ENCODE peak calls at places on chromosome 17, in six cellular contexts. Z is GM23248, W is colonic mucosa, V is mammary epithelial cell, L is adipocyte, B is mesenchymal stem cell. K is an unnamed sample.

GRCh38 chr17:78378225-78379133 is at the start of gene PGS1:
- DNase-seq in Z (peak; percentile 89), W (peak; percentile 87), V (peak; percentile 72), L (peak; percentile 90), B (peak; percentile 81), K (peak; percentile 92)

GRCh38 chr17:82520041-82520910 is 744 bp downstream of the FOXK2 start:
- DNase-seq in Z (peak; percentile 71), W (peak; percentile 39), V (peak; percentile 40), L (peak; percentile 68), B (peak; percentile 67), K (peak; percentile 60)

GRCh38 chr17:29073520-29073919 is 30.6 kb downstream of the PIPOX start:
- DNase-seq in Z (no peak), W (no peak), V (no peak), L (no peak), B (no peak), K (no peak)

GRCh38 chr17:304461-304860 is 48.1 kb downstream of the RPH3AL start:
- DNase-seq in Z (peak; percentile 39), W (no peak), V (no peak), L (peak; percentile 6), B (peak; percentile 5), K (no peak)

GRCh38 chr17:57462007-57462579 is 205.8 kb downstream of the MSI2 start:
- DNase-seq in Z (no peak), W (no peak), V (no peak), L (no peak), B (no peak), K (no peak)

GRCh38 chr17:58308173-58308984 is 20.2 kb downstream of the TSPOAP1 start:
- DNase-seq in Z (no peak), W (no peak), V (no peak), L (no peak), B (no peak), K (no peak)

GRCh38 chr17:46889519-46889918 is 33.4 kb upstream of the GOSR2 start:
- DNase-seq in Z (no peak), W (no peak), V (no peak), L (no peak), B (no peak), K (no peak)

GRCh38 chr17:10745231-10745630 is 15.4 kb upstream of the TMEM220 start:
- DNase-seq in Z (peak; percentile 85), W (no peak), V (no peak), L (no peak), B (peak; percentile 24), K (peak; percentile 21)

GRCh38 chr17:48241131-48241591 is 133.6 kb downstream of the SNX11 start:
- DNase-seq in Z (peak; percentile 82), W (no peak), V (peak; percentile 56), L (peak; percentile 8), B (peak; percentile 77), K (no peak)

GRCh38 chr17:56324676-56325075 is 171.4 kb downstream of the ANKFN1 start:
- DNase-seq in Z (no peak), W (no peak), V (no peak), L (no peak), B (no peak), K (no peak)

GRCh38 chr17:55458977-55459376 is 37.3 kb upstream of the MMD start:
- DNase-seq in Z (peak; percentile 87), W (no peak), V (peak; percentile 87), L (no peak), B (peak; percentile 82), K (no peak)

GRCh38 chr17:13302983-13303382 is 285.2 kb upstream of the ELAC2 start:
- DNase-seq in Z (no peak), W (no peak), V (no peak), L (no peak), B (no peak), K (no peak)

GRCh38 chr17:68033636-68034451 is 1.7 kb upstream of the KPNA2 start:
- DNase-seq in Z (peak; percentile 42), W (no peak), V (no peak), L (no peak), B (peak; percentile 68), K (no peak)

GRCh38 chr17:68036304-68037147 is 991 bp downstream of the KPNA2 start:
- DNase-seq in Z (peak; percentile 80), W (no peak), V (no peak), L (peak; percentile 82), B (no peak), K (no peak)

GRCh38 chr17:68035523-68036303 is at the start of gene KPNA2:
- DNase-seq in Z (peak; percentile 97), W (peak; percentile 95), V (peak; percentile 97), L (peak; percentile 99), B (peak; percentile 99), K (peak; percentile 99)

GRCh38 chr17:68034452-68034776 is 1.1 kb upstream of the KPNA2 start:
- DNase-seq in Z (no peak), W (no peak), V (no peak), L (no peak), B (no peak), K (no peak)

GRCh38 chr17:68035131-68035522 is 408 bp upstream of the KPNA2 start:
- DNase-seq in Z (peak; percentile 97), W (peak; percentile 95), V (no peak), L (peak; percentile 98), B (no peak), K (no peak)
- H3K9ac ChIP-seq in Z (peak overlapping the region; percentile 57), W (no peak overlapping the region), V (no peak overlapping the region), L (peak overlapping the region; percentile 77), B (peak overlapping the region; percentile 80), K (peak overlapping the region; percentile 40)

GRCh38 chr17:73689596-73690275 is 45.5 kb upstream of the SDK2 start:
- DNase-seq in Z (no peak), W (no peak), V (no peak), L (no peak), B (no peak), K (no peak)

GRCh38 chr17:73693016-73693545 is 48.8 kb upstream of the SDK2 start:
- DNase-seq in Z (no peak), W (no peak), V (no peak), L (no peak), B (no peak), K (no peak)

GRCh38 chr17:73690581-73691135 is 46.4 kb upstream of the SDK2 start:
- DNase-seq in Z (no peak), W (no peak), V (no peak), L (no peak), B (no peak), K (no peak)

GRCh38 chr17:73694491-73694890 is 50.2 kb upstream of the SDK2 start:
- DNase-seq in Z (no peak), W (no peak), V (no peak), L (no peak), B (no peak), K (no peak)

GRCh38 chr17:73691321-73691766 is 47.1 kb upstream of the SDK2 start:
- DNase-seq in Z (no peak), W (no peak), V (no peak), L (no peak), B (no peak), K (no peak)
- H3K4me3 ChIP-seq in Z (no peak overlapping the region), W (no peak overlapping the region), V (no peak overlapping the region), L (no peak overlapping the region), B (no peak overlapping the region), K (no peak overlapping the region)

DNA sequence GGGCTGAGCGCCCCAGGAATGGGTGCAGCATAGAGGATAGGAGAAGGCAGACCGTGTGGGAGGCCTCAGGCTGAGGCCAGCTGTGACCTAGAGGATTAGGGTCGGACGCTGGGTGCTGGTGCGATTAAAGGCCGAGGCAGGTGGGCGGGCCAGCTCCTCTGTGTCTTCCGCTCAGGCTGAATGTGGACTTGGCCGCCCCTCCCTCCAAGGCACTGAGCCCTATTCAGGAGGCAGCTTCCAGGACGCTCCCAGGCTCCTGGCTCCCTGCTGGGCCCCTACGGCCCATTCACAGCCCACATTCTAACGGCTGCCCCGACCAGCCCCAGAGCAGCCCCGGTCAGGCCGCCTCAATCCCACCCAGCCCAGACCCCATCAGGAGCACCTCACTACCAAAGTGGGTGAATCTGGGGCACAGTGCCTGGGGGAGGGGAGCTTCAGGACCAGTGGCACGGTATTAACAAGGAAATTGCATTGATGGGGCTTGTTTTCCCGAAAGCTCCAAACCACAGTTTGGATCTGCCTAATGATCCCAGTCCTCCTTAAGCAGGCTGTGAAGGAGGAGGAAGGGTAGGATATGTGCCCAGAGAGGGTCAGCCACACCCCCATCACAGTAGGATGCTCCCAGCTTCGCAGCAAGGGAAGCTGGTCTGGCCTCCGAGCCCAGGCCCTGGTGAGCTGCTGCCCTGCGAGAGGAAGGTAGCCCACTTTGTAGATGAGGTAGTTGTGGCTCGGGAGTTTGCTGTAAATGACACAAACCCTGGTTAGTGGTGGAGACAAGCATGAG is 14.5 kb downstream of the RHBDL3 start:
- DNase-seq in Z (no peak), W (no peak), V (no peak), L (no peak), B (no peak), K (no peak)
- H3K9ac ChIP-seq in Z (no peak overlapping the region), W (no peak overlapping the region), V (no peak overlapping the region), L (no peak overlapping the region), B (no peak overlapping the region), K (no peak overlapping the region)

DNA sequence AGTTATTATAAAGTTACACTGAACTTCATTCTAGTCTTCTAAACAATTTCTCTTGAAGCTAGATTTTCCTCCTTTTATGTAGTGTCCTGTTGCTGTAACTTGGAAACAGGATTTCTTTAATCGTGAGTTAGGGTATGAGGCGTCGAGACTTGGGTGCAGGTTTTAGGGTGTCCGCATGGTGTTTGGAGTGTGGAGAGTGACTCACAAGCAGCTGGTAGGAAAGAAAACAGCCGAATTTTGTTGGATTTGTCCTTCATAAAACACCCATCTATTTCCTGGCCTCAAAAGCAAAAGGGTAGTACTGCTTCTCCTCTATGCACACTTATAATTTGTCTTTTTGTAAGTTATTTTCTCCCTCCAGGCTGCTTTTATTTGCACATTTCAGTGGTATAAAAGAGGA is 1.6 kb downstream of the RPTOR start:
- DNase-seq in Z (peak; percentile 11), W (no peak), V (no peak), L (no peak), B (no peak), K (peak; percentile 52)
- H3K4me3 ChIP-seq in Z (peak overlapping the region; percentile 91), W (no peak overlapping the region), V (no peak overlapping the region), L (peak overlapping the region; percentile 95), B (no peak overlapping the region), K (peak overlapping the region; percentile 98)

DNA sequence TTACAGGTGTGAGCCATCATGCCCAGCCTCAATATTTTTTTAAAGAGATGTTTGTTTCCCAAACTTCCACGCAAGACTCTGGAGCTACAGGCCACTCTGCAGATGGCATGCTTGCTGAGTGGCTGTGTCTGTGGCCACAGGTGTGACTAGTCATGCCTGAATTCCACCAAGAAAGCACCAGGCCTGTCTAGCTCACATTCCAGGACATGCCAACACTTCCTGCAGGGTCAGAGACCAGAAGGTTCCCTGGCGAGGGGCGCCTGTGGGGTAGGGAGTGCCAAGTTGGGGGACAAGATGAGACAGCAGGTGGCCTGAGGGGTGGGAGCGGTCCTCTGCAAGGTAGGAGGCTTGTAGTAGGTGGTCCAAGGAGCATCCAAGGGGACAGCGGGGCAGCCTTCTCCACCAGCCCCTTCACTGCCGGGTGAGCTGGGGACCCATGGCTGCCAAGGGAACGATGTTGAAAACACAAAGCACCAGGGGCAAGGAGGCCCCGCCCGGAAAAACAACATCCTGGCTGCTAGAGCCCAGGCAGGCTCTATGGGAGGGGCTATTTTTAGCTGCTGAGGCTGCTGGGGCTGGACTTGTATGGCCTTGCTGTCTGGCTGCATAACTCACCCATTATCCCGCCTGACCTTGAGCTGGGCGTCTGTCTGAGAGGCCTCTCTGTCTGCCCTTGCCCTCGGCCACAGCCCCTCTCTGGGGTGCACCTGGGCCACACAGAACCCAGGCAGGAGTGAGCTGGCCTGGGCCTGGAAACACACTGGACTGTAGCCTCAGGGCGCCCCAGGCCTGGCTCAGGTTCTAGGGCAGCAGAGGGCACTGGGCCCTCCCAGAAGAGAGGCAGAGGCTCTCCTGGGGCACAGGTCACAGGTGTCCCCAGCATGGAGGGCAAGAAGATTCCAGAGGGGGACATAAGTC is 5.7 kb downstream of the TRIM47 start:
- DNase-seq in Z (peak; percentile 93), W (peak; percentile 87), V (peak; percentile 86), L (peak; percentile 88), B (peak; percentile 96), K (no peak)
- H3K9ac ChIP-seq in Z (peak overlapping the region; percentile 67), W (peak overlapping the region; percentile 82), V (peak overlapping the region; percentile 21), L (peak overlapping the region; percentile 42), B (peak overlapping the region; percentile 84), K (no peak overlapping the region)

K was measured in Karpas-422.